ENCODE peak calls at places on chromosome 7, in eight cellular contexts. U, T, J, Y, S, Q, N and B are unnamed samples.

GRCh38 chr7:143008007-143008901 is 18.7 kb downstream of the OR9A2 start:
- DNase-seq in J (peak), Y (peak), U (peak), N (peak), T (peak), Q (peak), S (peak), B (peak)

GRCh38 chr7:7014827-7015610 is 167.3 kb upstream of the C1GALT1 start:
- DNase-seq in Q (no peak), Y (no peak), T (no peak), U (no peak), N (no peak), S (no peak), J (no peak), B (no peak)

GRCh38 chr7:139915864-139916716 is 87.0 kb downstream of the TBXAS1 start:
- DNase-seq in Q (peak), T (peak), Y (peak), N (peak), J (peak), U (peak), S (peak), B (peak)

GRCh38 chr7:28409716-28410627 is 2.3 kb upstream of the CREB5 start:
- DNase-seq in Q (peak), Y (peak), J (peak), T (no peak), U (peak), S (no peak), N (no peak), B (no peak)

GRCh38 chr7:27183682-27184341 is 1.2 kb downstream of the HOXA11 start:
- DNase-seq in T (no peak), N (no peak), Q (no peak), Y (no peak), U (no peak), S (no peak), J (peak), B (no peak)

GRCh38 chr7:142476077-142476476 is 218.2 kb upstream of the PRSS58 start:
- DNase-seq in U (no peak), T (no peak), Q (no peak), J (no peak), Y (no peak), N (no peak), S (no peak), B (no peak)

GRCh38 chr7:147775564-147775963 is 815.0 kb upstream of the C7orf33 start:
- DNase-seq in S (no peak), Y (no peak), T (no peak), U (no peak), Q (no peak), N (no peak), J (no peak), B (no peak)

GRCh38 chr7:75056476-75056875 is 17.1 kb downstream of the RCC1L start:
- DNase-seq in Q (no peak), Y (no peak), S (no peak), J (no peak), T (no peak), N (no peak), U (no peak), B (no peak)

GRCh38 chr7:77265666-77266065 is 66.0 kb upstream of the FGL2 start:
- DNase-seq in J (no peak), Y (no peak), T (no peak), U (no peak), S (no peak), Q (no peak), N (no peak), B (peak)

GRCh38 chr7:10863476-10863875 is 110.2 kb upstream of the PHF14 start:
- DNase-seq in S (no peak), N (no peak), T (no peak), Q (no peak), Y (no peak), J (no peak), U (no peak), B (no peak)

GRCh38 chr7:116525913-116526857 is 1.3 kb downstream of the CAV1 start:
- DNase-seq in T (peak), N (peak), S (peak), J (peak), U (peak), Y (peak), Q (peak), B (peak)

GRCh38 chr7:138935438-138936079 is 45.6 kb downstream of the KIAA1549 start:
- DNase-seq in N (peak), T (no peak), S (no peak), J (no peak), U (no peak), Q (no peak), Y (peak), B (no peak)

GRCh38 chr7:47534322-47535032 is 47.4 kb downstream of the TNS3 start:
- DNase-seq in Y (peak), N (no peak), S (no peak), J (no peak), T (no peak), U (no peak), Q (no peak), B (no peak)

GRCh38 chr7:48183370-48183743 is 12.1 kb downstream of the ABCA13 start:
- DNase-seq in T (no peak), Q (no peak), U (no peak), J (no peak), N (no peak), S (no peak), Y (no peak), B (no peak)

GRCh38 chr7:116672596-116673503 is 854 bp downstream of the MET start:
- DNase-seq in J (peak), Y (peak), Q (peak), T (no peak), S (no peak), N (no peak), U (no peak), B (no peak)

GRCh38 chr7:151927540-151927939 is 28.7 kb upstream of the GALNTL5 start:
- DNase-seq in Y (no peak), S (no peak), Q (no peak), J (no peak), T (no peak), U (no peak), N (no peak), B (no peak)

GRCh38 chr7:155373359-155374273 is 75.9 kb downstream of the INSIG1 start:
- DNase-seq in U (no peak), S (no peak), J (no peak), Y (no peak), N (no peak), Q (no peak), T (no peak), B (no peak)

GRCh38 chr7:139131622-139132021 is 22.1 kb upstream of the ZC3HAV1 start:
- DNase-seq in T (peak), J (no peak), Q (no peak), U (no peak), S (no peak), Y (no peak), N (no peak), B (peak)

GRCh38 chr7:92461027-92462003 is 14.0 kb downstream of the GATAD1 start:
- DNase-seq in U (no peak), Q (peak), T (peak), N (peak), J (peak), S (peak), Y (peak), B (peak)

GRCh38 chr7:151085329-151085690 is 965 bp upstream of the AGAP3 start:
- DNase-seq in J (no peak), Q (peak), N (no peak), Y (no peak), T (no peak), U (no peak), S (no peak), B (no peak)

GRCh38 chr7:101792051-101792651 is 25.3 kb upstream of the CUX1 start:
- DNase-seq in N (no peak), Q (no peak), J (no peak), Y (peak), S (no peak), U (peak), T (no peak), B (no peak)

GRCh38 chr7:66013938-66014337 is 31.9 kb upstream of the GUSB start:
- DNase-seq in S (no peak), J (peak), N (no peak), Q (no peak), U (no peak), Y (peak), T (peak), B (peak)

GRCh38 chr7:142443614-142444013 is 185.8 kb upstream of the PRSS58 start:
- DNase-seq in Q (no peak), T (peak), N (no peak), U (no peak), J (no peak), S (no peak), Y (no peak), B (no peak)

GRCh38 chr7:30134523-30135270 is at the start of gene MTURN:
- DNase-seq in T (peak), J (peak), Q (peak), Y (peak), U (peak), N (peak), S (peak), B (peak)

GRCh38 chr7:158327012-158327411 is 260.6 kb downstream of the PTPRN2 start:
- DNase-seq in T (no peak), J (no peak), Q (no peak), U (no peak), N (no peak), Y (no peak), S (no peak), B (no peak)

GRCh38 chr7:30091431-30092386 is 43.1 kb upstream of the MTURN start:
- DNase-seq in S (no peak), Q (no peak), J (no peak), Y (no peak), U (no peak), N (no peak), T (no peak), B (no peak)

GRCh38 chr7:157601530-157601929 is 264.7 kb downstream of the DNAJB6 start:
- DNase-seq in J (no peak), N (peak), U (peak), S (no peak), T (no peak), Y (no peak), Q (no peak), B (no peak)

GRCh38 chr7:131104611-131105293 is 222.9 kb upstream of the MKLN1 start:
- DNase-seq in T (no peak), S (no peak), U (no peak), J (no peak), Q (no peak), N (no peak), Y (no peak), B (no peak)
- H3K4me3 ChIP-seq in T (no peak), S (peak), U (no peak), J (peak), Q (peak), N (peak), Y (peak), B (peak)

DNA sequence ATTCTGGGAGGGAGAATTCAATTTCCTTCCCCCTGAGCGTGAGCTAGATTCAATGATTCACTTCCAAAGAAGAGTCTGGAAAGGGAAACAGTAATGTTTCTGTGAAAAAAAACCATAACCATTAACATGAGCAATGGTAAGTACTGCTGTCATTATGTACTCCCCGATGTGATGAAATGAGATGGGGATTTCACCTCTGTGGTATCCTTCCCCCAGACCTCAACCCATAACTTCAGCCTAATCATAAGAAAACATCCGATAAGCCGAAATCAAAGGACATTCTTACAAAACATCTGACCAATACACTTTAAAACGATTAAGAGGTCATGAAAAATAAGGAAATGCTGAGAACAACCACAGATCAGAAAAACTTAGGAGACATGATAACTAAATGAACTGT is 27.2 kb downstream of the EZH2 start:
- DNase-seq in T (no peak), Y (no peak), S (no peak), J (no peak), U (no peak), Q (no peak), N (no peak), B (peak)
- H3K4me3 ChIP-seq in T (no peak), Y (no peak), S (peak), J (no peak), U (no peak), Q (no peak), N (no peak), B (no peak)

GRCh38 chr7:25864511-25864910 is 287.5 kb upstream of the NFE2L3 start:
- DNase-seq in S (no peak), Q (no peak), N (no peak), J (no peak), Y (no peak), T (no peak), U (no peak), B (no peak)

GRCh38 chr7:25863727-25864116 is 288.3 kb upstream of the NFE2L3 start:
- DNase-seq in S (no peak), U (no peak), Q (no peak), J (no peak), Y (no peak), N (no peak), T (no peak), B (no peak)

GRCh38 chr7:25861704-25862253 is 290.2 kb upstream of the NFE2L3 start:
- DNase-seq in Q (no peak), Y (no peak), S (no peak), N (no peak), U (no peak), T (no peak), J (no peak), B (no peak)

GRCh38 chr7:25862254-25862992 is 289.6 kb upstream of the NFE2L3 start:
- DNase-seq in U (peak), Y (peak), Q (peak), S (peak), T (peak), J (peak), N (no peak), B (peak)

DNA sequence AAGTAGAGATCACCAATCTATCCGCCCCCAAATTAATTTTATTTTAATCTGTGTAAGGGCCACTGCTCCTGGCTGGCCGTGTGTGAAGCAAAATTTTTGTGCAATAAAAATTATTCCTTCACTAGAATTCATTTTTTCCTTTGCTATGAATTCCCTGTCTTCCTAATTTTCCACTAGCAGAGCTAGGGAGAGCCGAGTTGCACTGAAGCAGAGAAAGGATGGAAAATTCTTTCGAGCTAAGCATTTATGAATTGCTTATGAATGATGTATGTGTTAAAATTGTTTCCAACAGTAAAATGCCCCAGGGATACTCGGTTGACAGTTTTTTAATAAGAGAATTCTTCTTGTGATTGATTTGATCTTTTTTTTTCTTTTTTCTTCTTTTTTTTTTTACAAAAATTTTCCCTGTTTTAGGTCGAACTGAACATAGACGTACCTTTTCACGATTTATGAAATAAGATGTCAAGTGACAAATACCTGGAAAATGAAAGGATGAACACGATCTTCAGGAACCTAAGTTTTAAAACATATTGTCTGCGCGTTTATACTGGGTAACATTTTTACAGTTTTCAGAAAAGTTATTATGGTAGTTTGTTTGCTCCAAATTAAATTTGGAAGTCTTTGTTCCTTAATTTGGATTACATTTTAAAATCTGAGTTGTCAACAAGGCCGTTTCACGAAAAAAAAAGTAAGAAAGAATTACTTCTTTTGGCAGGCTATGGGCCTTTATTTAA is 288.8 kb upstream of the NFE2L3 start:
- DNase-seq in N (no peak), T (no peak), Q (no peak), J (no peak), Y (no peak), U (no peak), S (no peak), B (no peak)
- H3K4me3 ChIP-seq in N (no peak), T (peak), Q (no peak), J (no peak), Y (no peak), U (no peak), S (peak), B (peak)

GRCh38 chr7:90624128-90624980 is 28.2 kb downstream of the CDK14 start:
- DNase-seq in S (no peak), N (no peak), Y (peak), J (no peak), T (no peak), Q (no peak), U (no peak), B (no peak)
- H3K4me3 ChIP-seq in S (no peak), N (no peak), Y (no peak), J (no peak), T (no peak), Q (no peak), U (no peak), B (no peak)

GRCh38 chr7:135168001-135168400 is 2.5 kb downstream of the CYREN start:
- DNase-seq in N (no peak), T (no peak), S (no peak), U (no peak), J (peak), Q (no peak), Y (peak), B (no peak)
- H3K4me3 ChIP-seq in N (no peak), T (no peak), S (no peak), U (no peak), J (no peak), Q (no peak), Y (no peak), B (peak)

DNA sequence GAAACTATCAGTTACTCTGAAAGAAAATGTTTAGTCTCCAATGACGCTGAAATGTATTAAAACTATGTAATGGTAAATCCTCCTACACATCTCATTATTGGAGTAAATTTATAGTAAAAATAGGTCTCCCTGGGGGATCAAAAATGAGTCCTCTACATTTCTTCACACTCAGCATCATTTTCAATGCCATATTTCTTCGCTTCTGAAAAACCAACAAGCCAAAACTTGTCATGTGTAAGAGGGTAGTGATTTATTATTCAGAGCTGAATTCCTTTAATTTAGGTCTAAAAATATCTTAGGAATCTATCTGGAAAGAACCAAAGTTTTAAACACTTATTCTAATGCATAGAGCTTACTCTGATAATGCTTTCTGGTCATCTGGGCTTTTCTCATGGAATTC is 3.0 kb downstream of the PDK4 start:
- DNase-seq in U (no peak), Q (no peak), S (no peak), Y (no peak), T (no peak), N (no peak), J (no peak), B (no peak)
- H3K4me3 ChIP-seq in U (no peak), Q (no peak), S (no peak), Y (no peak), T (no peak), N (peak), J (peak), B (no peak)

GRCh38 chr7:16651391-16652254 is 5.6 kb downstream of the BZW2 start:
- DNase-seq in N (no peak), Q (no peak), Y (no peak), T (no peak), U (no peak), J (no peak), S (peak), B (no peak)
- H3K4me3 ChIP-seq in N (no peak), Q (no peak), Y (no peak), T (no peak), U (no peak), J (no peak), S (peak), B (no peak)

GRCh38 chr7:50791363-50791762 is 8.7 kb upstream of the GRB10 start:
- DNase-seq in J (no peak), Y (no peak), Q (no peak), S (no peak), T (no peak), N (no peak), U (peak), B (no peak)
- H3K4me3 ChIP-seq in J (peak), Y (peak), Q (no peak), S (no peak), T (peak), N (peak), U (no peak), B (no peak)

GRCh38 chr7:140923358-140924006 is 1.2 kb downstream of the BRAF start:
- DNase-seq in T (no peak), S (no peak), Q (peak), J (no peak), N (no peak), Y (peak), U (no peak), B (peak)

GRCh38 chr7:140924821-140925421 is at the start of gene BRAF:
- DNase-seq in N (peak), Y (peak), J (peak), T (peak), Q (peak), S (peak), U (peak), B (peak)

GRCh38 chr7:140920745-140921144 is 4.0 kb downstream of the BRAF start:
- DNase-seq in S (no peak), U (no peak), Y (no peak), Q (no peak), T (no peak), J (no peak), N (no peak), B (no peak)

GRCh38 chr7:140924019-140924820 is 509 bp downstream of the BRAF start:
- DNase-seq in Q (peak), Y (peak), T (peak), U (peak), J (peak), S (peak), N (peak), B (peak)

GRCh38 chr7:140922741-140923345 is 1.9 kb downstream of the BRAF start:
- DNase-seq in U (no peak), J (no peak), Y (no peak), N (no peak), Q (no peak), T (no peak), S (no peak), B (no peak)
- H3K4me3 ChIP-seq in U (peak), J (no peak), Y (peak), N (peak), Q (peak), T (peak), S (peak), B (peak)